ENCODE peak calls at places on chromosomes 4 and X, in five cellular contexts. V, U, Q, M and R are unnamed samples.
A peak's percentile ranks its signal among the peaks of the same experiment; 100 is the strongest.

GRCh38 chr4:131054489-131055019 is 1958.6 kb downstream of the C4orf33 start:
- DNase-seq in V (no peak), U (no peak), Q (no peak), M (no peak), R (no peak)

GRCh38 chrX:6382284-6382683 is 152.6 kb downstream of the VCX3A start:
- DNase-seq in V (no peak), U (no peak), Q (no peak), M (no peak), R (no peak)

GRCh38 chrX:32448320-32448719 is 763.0 kb downstream of the DMD start:
- DNase-seq in V (no peak), U (no peak), Q (no peak), M (no peak), R (no peak)

GRCh38 chrX:115616943-115617563 is 56.1 kb downstream of the PLS3 start:
- DNase-seq in V (no peak), U (peak; percentile 95), Q (no peak), M (no peak), R (no peak)

GRCh38 chr4:111923786-111924185 is 221.5 kb upstream of the FAM241A start:
- DNase-seq in V (no peak), U (no peak), Q (no peak), M (no peak), R (no peak)

GRCh38 chrX:54030329-54030728 is 13.9 kb downstream of the PHF8 start:
- DNase-seq in V (no peak), U (no peak), Q (no peak), M (no peak), R (no peak)

GRCh38 chr4:26458104-26458503 is 32.2 kb downstream of the CCKAR start:
- DNase-seq in V (no peak), U (no peak), Q (no peak), M (no peak), R (no peak)

GRCh38 chrX:48700951-48701653 is 4.6 kb downstream of the SUV39H1 start:
- DNase-seq in V (no peak), U (no peak), Q (no peak), M (no peak), R (no peak)

GRCh38 chr4:98564847-98565246 is 93.6 kb downstream of the TSPAN5 start:
- DNase-seq in V (no peak), U (no peak), Q (no peak), M (no peak), R (no peak)

GRCh38 chr4:173414456-173414855 is 15.5 kb upstream of the SCRG1 start:
- DNase-seq in V (no peak), U (no peak), Q (no peak), M (no peak), R (no peak)

GRCh38 chr4:105474110-105474518 is 252 bp upstream of the PPA2 start:
- DNase-seq in V (peak; percentile 90), U (no peak), Q (peak; percentile 97), M (peak; percentile 90), R (peak; percentile 80)

GRCh38 chr4:106303548-106303947 is 12.5 kb downstream of the TBCK start:
- DNase-seq in V (no peak), U (no peak), Q (no peak), M (no peak), R (no peak)

GRCh38 chr4:16783119-16783518 is 115.3 kb downstream of the LDB2 start:
- DNase-seq in V (no peak), U (no peak), Q (no peak), M (no peak), R (no peak)

GRCh38 chr4:98377626-98378025 is 116.4 kb downstream of the RAP1GDS1 start:
- DNase-seq in V (no peak), U (no peak), Q (no peak), M (no peak), R (no peak)

GRCh38 chr4:105241456-105241855 is 94.8 kb downstream of the TET2 start:
- DNase-seq in V (peak; percentile 69), U (no peak), Q (no peak), M (no peak), R (no peak)

GRCh38 chrX:9728271-9728670 is 37.4 kb downstream of the GPR143 start:
- DNase-seq in V (no peak), U (no peak), Q (no peak), M (no peak), R (no peak)

GRCh38 chrX:9730078-9730477 is 35.6 kb downstream of the GPR143 start:
- DNase-seq in V (no peak), U (no peak), Q (no peak), M (no peak), R (no peak)

GRCh38 chrX:9729161-9729885 is 36.3 kb downstream of the GPR143 start:
- DNase-seq in V (no peak), U (no peak), Q (no peak), M (no peak), R (no peak)

GRCh38 chrX:9730752-9731151 is 34.9 kb downstream of the GPR143 start:
- DNase-seq in V (no peak), U (no peak), Q (no peak), M (no peak), R (no peak)
- H3K36me3 ChIP-seq in V (no peaks in the 10 kb centered on the region), U (no peaks in the 10 kb centered on the region), Q (no peaks in the 10 kb centered on the region), M (no peaks in the 10 kb centered on the region), R (no peaks in the 10 kb centered on the region)

GRCh38 chr4:31360786-31361185 is 640.6 kb downstream of the PCDH7 start:
- DNase-seq in V (no peak), U (no peak), Q (no peak), M (no peak), R (no peak)
- H3K9me3 ChIP-seq in V (no peaks in the 10 kb centered on the region), U (no peaks in the 10 kb centered on the region), Q (no peaks in the 10 kb centered on the region), M (no peaks in the 10 kb centered on the region), R (no peaks in the 10 kb centered on the region)

GRCh38 chr4:2832981-2833670 is 10.5 kb upstream of the ADD1 start:
- DNase-seq in V (no peak), U (no peak), Q (no peak), M (no peak), R (no peak)
- H3K36me3 ChIP-seq in V (peaks cover 38% of the 10 kb centered on the region), U (no peaks in the 10 kb centered on the region), Q (peaks cover 67% of the 10 kb centered on the region), M (peaks cover 50% of the 10 kb centered on the region), R (peaks cover 70% of the 10 kb centered on the region)

GRCh38 chr4:49036528-49036927 is 50.5 kb downstream of the CWH43 start:
- DNase-seq in V (no peak), U (no peak), Q (no peak), M (no peak), R (no peak)
- H3K9me3 ChIP-seq in V (no peaks in the 10 kb centered on the region), U (no peaks in the 10 kb centered on the region), Q (no peaks in the 10 kb centered on the region), M (no peaks in the 10 kb centered on the region), R (no peaks in the 10 kb centered on the region)